ENCODE peak calls at places on chromosomes 13 and 19, in nine cellular contexts. E is head of caudate nucleus; Q is endodermal cell; I is A172; P is M059J; W is stimulated activated CD4-positive, alpha-beta T cell treated with anti-CD3 and anti-CD28 coated beads, Interleukin-1b, Interleukin-23, amount 100 ng/mL, for 1 hour; A is T-helper 9 cell; T is CD4-positive, alpha-beta T cell; J is naive thymus-derived CD4-positive, alpha-beta T cell. R is an unnamed sample.

GRCh38 chr13:110445183-110445582 is 116.3 kb downstream of the RAB20 start:
- DNase-seq in Q (no peak), A (no peak), W (no peak), I (peak), J (no peak), P (no peak), E (no peak), T (no peak), R (no peak)

GRCh38 chr13:27450921-27451461 is 627 bp upstream of the MTIF3 start:
- DNase-seq in I (peak), E (no peak), T (peak), W (no peak), A (peak), Q (peak), P (peak), J (no peak), R (no peak)

GRCh38 chr19:35042056-35042730 is 672 bp downstream of the HPN start:
- DNase-seq in T (no peak), J (no peak), I (no peak), E (no peak), A (no peak), W (no peak), P (no peak), Q (no peak), R (no peak)

GRCh38 chr13:73602295-73602694 is 531.9 kb downstream of the KLF12 start:
- DNase-seq in E (no peak), J (no peak), Q (no peak), W (no peak), P (peak), T (no peak), I (peak), A (no peak), R (no peak)

GRCh38 chr19:958967-959685 is 25.0 kb upstream of the WDR18 start:
- DNase-seq in J (no peak), P (peak), T (no peak), W (no peak), E (peak), Q (no peak), I (peak), A (no peak), R (no peak)

GRCh38 chr13:114151565-114152284 is 19.3 kb upstream of the RASA3 start:
- DNase-seq in Q (peak), T (peak), W (no peak), E (no peak), P (no peak), I (peak), A (no peak), J (peak), R (no peak)

GRCh38 chr19:43534811-43535761 is 2.1 kb downstream of the ZNF575 start:
- DNase-seq in J (no peak), P (no peak), E (peak), W (no peak), A (no peak), Q (peak), I (peak), T (peak), R (no peak)

GRCh38 chr19:40281381-40282208 is 3.5 kb downstream of the AKT2 start:
- DNase-seq in W (no peak), Q (no peak), J (no peak), I (no peak), T (no peak), E (no peak), P (no peak), A (no peak), R (no peak)

GRCh38 chr19:55437410-55437809 is 5.7 kb downstream of the SHISA7 start:
- DNase-seq in Q (peak), P (peak), E (no peak), I (peak), T (peak), A (no peak), J (no peak), W (no peak), R (no peak)

GRCh38 chr13:23995283-23996073 is 98.2 kb upstream of the C1QTNF9B start:
- DNase-seq in T (no peak), P (no peak), J (no peak), I (no peak), A (no peak), E (no peak), Q (no peak), W (no peak), R (no peak)

GRCh38 chr13:44514278-44514677 is 61.9 kb downstream of the TSC22D1 start:
- DNase-seq in J (no peak), Q (no peak), E (no peak), A (no peak), P (no peak), T (no peak), W (no peak), I (no peak), R (no peak)

GRCh38 chr19:3873151-3873550 is 4.3 kb upstream of the ZFR2 start:
- DNase-seq in E (no peak), P (no peak), J (no peak), A (no peak), I (no peak), Q (no peak), W (no peak), T (no peak), R (no peak)

GRCh38 chr13:110371550-110372465 is 64.7 kb downstream of the COL4A2 start:
- DNase-seq in I (no peak), W (no peak), P (no peak), T (no peak), J (no peak), E (no peak), A (no peak), Q (no peak), R (no peak)

GRCh38 chr13:102903659-102904407 is 58.0 kb downstream of the ERCC5 start:
- DNase-seq in J (no peak), I (peak), T (no peak), E (no peak), W (no peak), A (no peak), P (peak), Q (peak), R (no peak)

GRCh38 chr13:111209613-111210012 is 94.5 kb downstream of the ARHGEF7 start:
- DNase-seq in W (no peak), E (no peak), P (no peak), T (no peak), A (no peak), I (no peak), Q (no peak), J (no peak), R (no peak)

GRCh38 chr13:47661076-47661475 is 340.0 kb downstream of the SUCLA2 start:
- DNase-seq in A (no peak), Q (no peak), T (no peak), E (no peak), P (peak), J (no peak), I (peak), W (no peak), R (peak)

GRCh38 chr19:34835952-34836351 is 62.9 kb upstream of the ZNF599 start:
- DNase-seq in Q (no peak), A (no peak), I (no peak), P (no peak), E (no peak), T (no peak), W (no peak), J (no peak), R (no peak)

GRCh38 chr13:51767100-51767499 is 36.9 kb downstream of the DHRS12 start:
- DNase-seq in I (no peak), E (no peak), J (no peak), W (no peak), A (no peak), T (no peak), Q (peak), P (no peak), R (no peak)

GRCh38 chr13:73521291-73521626 is 462.5 kb downstream of the KLF5 start:
- DNase-seq in E (no peak), P (peak), W (no peak), Q (no peak), T (no peak), I (no peak), A (no peak), J (peak), R (no peak)

GRCh38 chr13:113995051-113995601 is 21.2 kb upstream of the C13orf46 start:
- DNase-seq in E (no peak), T (no peak), Q (no peak), P (no peak), W (no peak), I (no peak), J (no peak), A (no peak), R (no peak)

GRCh38 chr13:30360586-30360985 is 53.2 kb upstream of the KATNAL1 start:
- DNase-seq in A (no peak), E (no peak), I (no peak), J (no peak), Q (no peak), W (no peak), T (no peak), P (no peak), R (no peak)

GRCh38 chr19:50705422-50706019 is 14.1 kb downstream of the SHANK1 start:
- DNase-seq in E (no peak), A (no peak), T (no peak), W (no peak), I (peak), Q (peak), P (peak), J (peak), R (peak)

GRCh38 chr13:49240017-49240416 is 7.7 kb upstream of the CDADC1 start:
- DNase-seq in W (no peak), P (peak), I (peak), Q (peak), A (peak), T (peak), E (no peak), J (peak), R (no peak)

GRCh38 chr13:72648513-72649065 is 78.8 kb downstream of the MZT1 start:
- DNase-seq in Q (no peak), E (no peak), W (no peak), T (no peak), I (peak), J (no peak), A (no peak), P (no peak), R (no peak)

R was measured in AG04450.